ENCODE peak calls at places on chromosomes 12 and 14, in ten cellular contexts. T, P, D, V, Y, G, B, W, L and K are unnamed samples.
A peak's percentile ranks its signal among the peaks of the same experiment; 100 is the strongest.

GRCh38 chr12:76637807-76638206 is 78.2 kb upstream of the OSBPL8 start:
- DNase-seq in P (no peak), W (peak; percentile 12), D (no peak), T (no peak), G (no peak), L (no peak), Y (no peak), V (no peak), B (no peak), K (no peak)

GRCh38 chr12:103431387-103431786 is 64.4 kb downstream of the C12orf42 start:
- DNase-seq in B (no peak), P (no peak), Y (no peak), V (no peak), T (no peak), W (no peak), D (no peak), G (no peak), L (no peak), K (no peak)

GRCh38 chr12:12992418-12993175 is 7.5 kb downstream of the HEBP1 start:
- DNase-seq in V (no peak), W (no peak), B (peak; percentile 79), Y (no peak), L (peak; percentile 16), D (peak; percentile 13), G (no peak), P (no peak), T (peak; percentile 1), K (no peak)

GRCh38 chr14:104799657-104800599 is 973 bp upstream of the ZBTB42 start:
- DNase-seq in D (peak; percentile 90), V (peak; percentile 94), G (peak; percentile 72), T (peak; percentile 40), Y (peak; percentile 75), L (peak; percentile 50), W (peak; percentile 51), B (peak; percentile 65), P (peak; percentile 79), K (peak; percentile 72)

GRCh38 chr14:69475194-69475818 is 9.2 kb upstream of the PLEKHD1 start:
- DNase-seq in G (no peak), Y (no peak), P (no peak), W (no peak), L (no peak), V (no peak), D (no peak), T (peak; percentile 51), B (peak; percentile 35), K (no peak)

GRCh38 chr12:81598205-81598604 is 160.9 kb downstream of the PPFIA2 start:
- DNase-seq in G (no peak), B (no peak), W (no peak), L (no peak), V (no peak), Y (no peak), P (no peak), D (no peak), T (no peak), K (no peak)

GRCh38 chr14:91417983-91418386 is 365 bp upstream of the CCDC88C start:
- DNase-seq in D (no peak), T (peak; percentile 51), V (no peak), W (no peak), Y (peak; percentile 56), L (no peak), P (no peak), G (peak; percentile 52), B (no peak), K (no peak)

GRCh38 chr14:55425091-55425490 is 13.5 kb upstream of the ATG14 start:
- DNase-seq in T (no peak), L (no peak), G (no peak), V (no peak), B (no peak), W (no peak), D (no peak), Y (no peak), P (no peak), K (no peak)

GRCh38 chr12:31736472-31736871 is 7.7 kb upstream of the AMN1 start:
- DNase-seq in L (no peak), P (no peak), D (no peak), W (peak; percentile 64), B (peak; percentile 88), T (no peak), V (no peak), Y (no peak), G (peak; percentile 29), K (no peak)

GRCh38 chr12:65720739-65721138 is 103.5 kb upstream of the HMGA2 start:
- DNase-seq in L (no peak), T (no peak), D (no peak), G (no peak), P (no peak), V (no peak), W (no peak), B (peak; percentile 92), Y (no peak), K (no peak)

GRCh38 chr12:2666846-2667245 is 127.9 kb upstream of the FKBP4 start:
- DNase-seq in T (no peak), P (no peak), D (no peak), G (no peak), L (no peak), B (no peak), Y (peak; percentile 9), W (no peak), V (no peak), K (no peak)

GRCh38 chr14:37584211-37585100 is 10.6 kb downstream of the FOXA1 start:
- DNase-seq in Y (peak; percentile 82), B (no peak), V (no peak), P (no peak), T (no peak), G (no peak), W (no peak), L (no peak), D (no peak), K (no peak)

GRCh38 chr14:50657753-50658152 is 10.4 kb downstream of the SAV1 start:
- DNase-seq in W (no peak), T (no peak), Y (no peak), L (no peak), G (no peak), D (no peak), B (no peak), V (no peak), P (no peak), K (no peak)

GRCh38 chr12:2439332-2440100 is 355.3 kb upstream of the FKBP4 start:
- DNase-seq in G (no peak), T (no peak), W (no peak), B (no peak), P (no peak), L (no peak), D (peak; percentile 67), Y (no peak), V (no peak), K (no peak)

GRCh38 chr14:90599339-90599738 is 202.5 kb downstream of the CALM1 start:
- DNase-seq in Y (no peak), G (no peak), V (no peak), D (no peak), W (no peak), B (no peak), T (no peak), P (no peak), L (peak; percentile 18), K (no peak)